ENCODE peak calls at places on chromosomes 11 and 22, in seven cellular contexts. Z is GM04503; N is MV-4-11; M is right lobe of liver; Y is SK-N-DZ; X is NCI-H460; J is stimulated activated CD4-positive, alpha-beta T cell treated with anti-CD3 and anti-CD28 coated beads, Interleukin-4, amount 100 ng/mL, for 48 hours. S is an unnamed sample.

GRCh38 chr11:119355091-119355843 is 8.8 kb upstream of the MFRP start:
- DNase-seq in Z (no peak), N (no peak), M (no peak), Y (no peak), X (no peak), J (no peak), S (no peak)

GRCh38 chr11:124415356-124415923 is 9.2 kb downstream of the OR8B4 start:
- DNase-seq in Z (peak), N (peak), M (no peak), Y (peak), X (peak), J (no peak), S (peak)

GRCh38 chr11:12860827-12861226 is 148.3 kb upstream of the RASSF10 start:
- DNase-seq in Z (no peak), N (peak), M (no peak), Y (no peak), X (no peak), J (no peak), S (no peak)

GRCh38 chr11:68379216-68379615 is 66.8 kb downstream of the LRP5 start:
- DNase-seq in Z (no peak), N (no peak), M (no peak), Y (no peak), X (no peak), J (no peak), S (no peak)

GRCh38 chr11:134334796-134335571 is 3.2 kb downstream of the GLB1L2 start:
- DNase-seq in Z (no peak), N (no peak), M (no peak), Y (no peak), X (no peak), J (no peak), S (no peak)

GRCh38 chr22:23700706-23701105 is 9.9 kb downstream of the RGL4 start:
- DNase-seq in Z (no peak), N (no peak), M (no peak), Y (no peak), X (no peak), J (no peak), S (no peak)

GRCh38 chr11:8106679-8107078 is 25.7 kb downstream of the TUB start:
- DNase-seq in Z (no peak), N (no peak), M (no peak), Y (no peak), X (no peak), J (no peak), S (no peak)

GRCh38 chr22:41925783-41926460 is 684 bp downstream of the TNFRSF13C start:
- DNase-seq in Z (no peak), N (peak), M (peak), Y (peak), X (peak), J (peak), S (peak)

GRCh38 chr22:28714043-28714442 is 27.6 kb downstream of the CHEK2 start:
- DNase-seq in Z (no peak), N (no peak), M (no peak), Y (no peak), X (peak), J (no peak), S (no peak)

GRCh38 chr11:65663634-65664200 is 1.0 kb upstream of the RELA start:
- DNase-seq in Z (peak), N (peak), M (peak), Y (no peak), X (no peak), J (no peak), S (no peak)

GRCh38 chr11:561148-562003 is 606 bp downstream of the RASSF7 start:
- DNase-seq in Z (no peak), N (peak), M (peak), Y (no peak), X (no peak), J (no peak), S (no peak)

GRCh38 chr11:97965849-97966646 is 1054.7 kb upstream of the CNTN5 start:
- DNase-seq in Z (peak), N (no peak), M (no peak), Y (no peak), X (no peak), J (no peak), S (no peak)

GRCh38 chr11:29996016-29996415 is 20.8 kb downstream of the KCNA4 start:
- DNase-seq in Z (no peak), N (no peak), M (no peak), Y (no peak), X (no peak), J (no peak), S (no peak)

GRCh38 chr11:116903139-116903538 is 65.7 kb upstream of the APOA1 start:
- DNase-seq in Z (no peak), N (no peak), M (no peak), Y (no peak), X (no peak), J (no peak), S (no peak)

GRCh38 chr11:12587333-12587997 is 86.8 kb upstream of the TEAD1 start:
- DNase-seq in Z (no peak), N (no peak), M (no peak), Y (no peak), X (no peak), J (no peak), S (no peak)

GRCh38 chr11:653837-654236 is 16.8 kb downstream of the DRD4 start:
- DNase-seq in Z (no peak), N (no peak), M (no peak), Y (no peak), X (no peak), J (no peak), S (no peak)

S was measured in COR-L47.